ENCODE peak calls at places on chromosomes 12 and 14, in seven cellular contexts. C is stimulated activated CD8-positive, alpha-beta memory T cell treated with anti-CD3 and anti-CD28 coated beads, Interleukin-7, amount 100 ng/mL, for 1 hour; A is posterior vena cava; F is stimulated activated naive CD4-positive, alpha-beta T cell; L is NCI-H748 treated with DMSO at 0.1 percent for 48 hours; K is amygdala; Z is C1 segment of cervical spinal cord. P is an unnamed sample.

GRCh38 chr14:95515080-95515489 is 1.4 kb downstream of the SYNE3 start:
- DNase-seq in Z (peak; percentile 49), K (no peak), F (no peak), C (no peak), A (peak; percentile 81), L (no peak), P (no peak)

GRCh38 chr14:99191663-99192621 is 80.1 kb downstream of the BCL11B start:
- DNase-seq in F (no peak), C (no peak), K (no peak), L (peak; percentile 30), A (peak; percentile 89), Z (no peak), P (peak; percentile 27)

GRCh38 chr14:102584871-102585869 is 7.3 kb upstream of the RCOR1 start:
- DNase-seq in A (no peak), C (no peak), K (no peak), L (no peak), F (no peak), Z (no peak), P (no peak)

GRCh38 chr12:49873361-49873934 is 30.3 kb downstream of the FAIM2 start:
- DNase-seq in L (no peak), K (no peak), A (peak; percentile 86), C (no peak), Z (no peak), F (no peak), P (no peak)

GRCh38 chr12:49244161-49244560 is 20.7 kb upstream of the TUBA1C start:
- DNase-seq in A (no peak), F (no peak), L (no peak), K (no peak), C (no peak), Z (no peak), P (no peak)

GRCh38 chr12:86914716-86915115 is 658.5 kb upstream of the MGAT4C start:
- DNase-seq in A (no peak), L (peak; percentile 20), C (no peak), Z (no peak), K (no peak), F (no peak), P (no peak)

GRCh38 chr12:132402831-132403416 is 73.5 kb upstream of the GALNT9 start:
- DNase-seq in L (no peak), A (peak; percentile 59), F (no peak), K (no peak), Z (no peak), C (no peak), P (no peak)

GRCh38 chr14:92341791-92342190 is 18.8 kb downstream of the SLC24A4 start:
- DNase-seq in F (no peak), A (no peak), Z (no peak), C (no peak), K (no peak), L (no peak), P (no peak)

GRCh38 chr14:23485311-23485710 is 15.8 kb downstream of the NGDN start:
- DNase-seq in A (no peak), K (no peak), F (no peak), C (no peak), L (no peak), Z (no peak), P (no peak)

GRCh38 chr14:104550849-104551728 is 28.5 kb upstream of the C14orf180 start:
- DNase-seq in C (no peak), L (no peak), K (no peak), A (peak; percentile 73), F (no peak), Z (no peak), P (no peak)